ENCODE peak calls at places on chromosome 6, in four cellular contexts. B is GM12878, Y is K562, A is HepG2. P is an unnamed sample.

GRCh38 chr6:157068691-157069228 is 254.6 kb downstream of the TMEM242 start:
- DNase-seq in B (peak; percentile 89), Y (no peak), A (no peak), P (no peak)

GRCh38 chr6:22873531-22874136 is 304.3 kb downstream of the HDGFL1 start:
- DNase-seq in B (no peak), Y (no peak), A (no peak), P (no peak)

GRCh38 chr6:160992323-160993314 is 1.1 kb downstream of the MAP3K4 start:
- DNase-seq in B (no peak), Y (peak; percentile 76), A (peak; percentile 79), P (peak; percentile 42)

GRCh38 chr6:121319112-121319553 is 15.1 kb downstream of the TBC1D32 start:
- DNase-seq in B (no peak), Y (no peak), A (peak; percentile 41), P (no peak)

GRCh38 chr6:17968081-17968518 is 19.3 kb downstream of the KIF13A start:
- DNase-seq in B (no peak), Y (no peak), A (no peak), P (no peak)

GRCh38 chr6:43263314-43264178 is 20.3 kb downstream of the TTBK1 start:
- DNase-seq in B (peak; percentile 46), Y (peak; percentile 80), A (peak; percentile 78), P (peak; percentile 51)

GRCh38 chr6:120108061-120108795 is 758.7 kb upstream of the MAN1A1 start:
- DNase-seq in B (no peak), Y (no peak), A (no peak), P (no peak)

GRCh38 chr6:7707787-7708186 is 18.1 kb upstream of the BMP6 start:
- DNase-seq in B (no peak), Y (no peak), A (no peak), P (no peak)

GRCh38 chr6:42963179-42963854 is 2.8 kb downstream of the GNMT start:
- DNase-seq in B (no peak), Y (no peak), A (no peak), P (no peak)

GRCh38 chr6:127606131-127606562 is 29.2 kb downstream of the C6orf58 start:
- DNase-seq in B (no peak), Y (no peak), A (peak; percentile 44), P (peak; percentile 41)

GRCh38 chr6:90103056-90103793 is 193.4 kb downstream of the BACH2 start:
- DNase-seq in B (peak; percentile 65), Y (no peak), A (peak; percentile 43), P (no peak)

GRCh38 chr6:149060985-149061760 is 256.3 kb upstream of the TAB2 start:
- DNase-seq in B (no peak), Y (no peak), A (peak; percentile 94), P (no peak)

GRCh38 chr6:42338573-42339218 is 113.0 kb downstream of the TRERF1 start:
- DNase-seq in B (no peak), Y (no peak), A (no peak), P (peak; percentile 83)

GRCh38 chr6:35297541-35298481 is at the start of gene DEF6:
- DNase-seq in B (peak; percentile 72), Y (peak; percentile 95), A (peak; percentile 88), P (peak; percentile 81)

GRCh38 chr6:137517404-137517803 is 23.2 kb upstream of the OLIG3 start:
- DNase-seq in B (no peak), Y (no peak), A (no peak), P (no peak)

GRCh38 chr6:137518584-137518983 is 24.4 kb upstream of the OLIG3 start:
- DNase-seq in B (no peak), Y (no peak), A (no peak), P (no peak)

GRCh38 chr6:137510923-137511322 is 16.7 kb upstream of the OLIG3 start:
- DNase-seq in B (no peak), Y (no peak), A (no peak), P (no peak)

GRCh38 chr6:137514418-137514817 is 20.2 kb upstream of the OLIG3 start:
- DNase-seq in B (no peak), Y (no peak), A (no peak), P (no peak)

DNA sequence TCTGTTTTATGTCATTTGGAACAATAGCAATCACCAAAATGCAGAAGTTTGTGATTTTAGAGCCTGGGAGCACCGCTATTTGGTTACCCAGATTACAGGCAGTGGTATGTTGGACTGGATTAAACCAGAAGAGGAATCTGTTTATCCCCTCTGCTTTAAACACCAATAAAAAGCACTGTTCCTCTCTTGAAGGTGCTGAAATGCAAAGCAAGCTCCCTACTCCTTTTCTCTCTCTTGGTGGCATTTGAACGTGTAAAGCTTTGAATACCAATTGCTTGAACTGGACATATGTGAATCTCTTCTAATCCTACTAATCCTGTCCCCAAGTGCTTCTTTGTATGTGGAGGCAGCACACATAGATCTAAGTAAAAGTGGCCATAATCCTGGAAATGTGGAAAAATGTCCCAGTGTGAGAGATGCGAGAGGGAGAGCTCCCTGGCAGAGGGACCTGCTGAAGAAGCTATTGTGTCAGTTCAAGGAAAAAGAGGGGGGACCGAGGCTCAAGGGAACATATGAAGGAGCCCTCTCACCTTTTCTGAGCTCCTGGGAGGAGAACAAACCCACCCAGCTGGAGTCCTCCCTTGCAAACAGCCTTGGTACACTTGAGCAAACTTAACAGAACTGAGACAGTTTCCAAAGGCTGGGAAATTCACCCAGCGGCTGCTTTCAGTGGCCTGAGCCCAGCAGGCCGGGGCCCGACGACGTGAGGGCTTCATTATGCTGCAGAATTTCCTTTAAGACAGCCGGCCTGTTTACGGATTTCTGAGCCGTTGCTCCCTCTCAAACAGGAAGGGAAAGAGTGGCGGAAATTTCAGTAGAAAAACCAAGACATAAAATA is 18.8 kb upstream of the OLIG3 start:
- DNase-seq in B (no peak), Y (no peak), A (no peak), P (no peak)
- TF ChIP-seq REST in B (peak; percentile 34), Y (no peak), A (no peak), P (no peak)

GRCh38 chr6:41236276-41236675 is 8.1 kb downstream of the TREML4 start:
- DNase-seq in B (no peak), Y (no peak), A (no peak), P (no peak)
- TF ChIP-seq ZNF274 in B (no peak), Y (no peak), A (no peak), P (no peak)

DNA sequence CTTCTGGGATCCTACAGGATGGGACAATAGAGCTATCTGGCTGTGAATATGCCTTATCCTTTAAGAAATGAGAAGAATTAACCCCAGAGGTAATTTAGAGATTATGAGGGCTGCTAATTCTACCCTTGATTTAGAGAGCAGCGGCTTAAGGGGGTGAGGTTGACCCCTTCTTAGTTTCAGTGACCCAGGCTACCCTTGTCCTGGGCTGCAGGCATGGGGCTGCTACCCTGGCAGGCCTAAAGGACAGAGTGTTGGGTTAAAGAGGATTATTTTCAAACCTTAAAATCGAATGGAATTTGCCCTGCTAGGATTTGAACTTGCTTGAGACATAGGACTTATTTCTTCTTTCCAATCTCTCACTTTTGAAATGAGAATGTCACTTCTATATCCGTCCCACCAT is 1343.4 kb downstream of the HACE1 start:
- DNase-seq in B (no peak), Y (no peak), A (no peak), P (no peak)
- TF ChIP-seq ZBTB33 in B (no peak), Y (no peak), A (no peak), P (no peak)

GRCh38 chr6:147178355-147178754 is 25.9 kb upstream of the STXBP5 start:
- DNase-seq in B (no peak), Y (no peak), A (no peak), P (no peak)

GRCh38 chr6:147173675-147174339 is 30.4 kb upstream of the STXBP5 start:
- DNase-seq in B (no peak), Y (no peak), A (no peak), P (no peak)

GRCh38 chr6:147179809-147180208 is 24.4 kb upstream of the STXBP5 start:
- DNase-seq in B (no peak), Y (no peak), A (no peak), P (no peak)

GRCh38 chr6:147177286-147177685 is 26.9 kb upstream of the STXBP5 start:
- DNase-seq in B (no peak), Y (no peak), A (no peak), P (no peak)

DNA sequence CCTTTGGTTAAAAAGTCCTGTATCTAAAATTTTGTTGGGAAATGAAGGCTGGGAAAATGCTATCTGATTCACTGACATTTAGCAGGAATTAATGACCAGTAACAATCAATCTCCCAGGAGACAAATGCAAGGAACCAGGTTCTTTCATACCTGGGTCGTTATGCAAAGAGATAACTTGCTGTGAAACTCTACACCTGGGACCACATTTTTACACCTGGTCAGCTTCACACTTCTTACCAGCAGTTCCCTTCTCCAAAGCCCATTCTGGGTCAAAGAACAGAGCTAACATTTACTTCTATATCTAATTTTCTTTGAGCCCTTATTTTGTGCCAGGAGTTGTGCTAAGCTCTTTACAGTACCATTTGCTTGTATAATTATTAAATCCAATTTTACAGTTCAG is 27.4 kb upstream of the STXBP5 start:
- DNase-seq in B (no peak), Y (no peak), A (no peak), P (no peak)
- TF ChIP-seq REST in B (no peak), Y (no peak), A (no peak), P (no peak)

GRCh38 chr6:5472583-5472982 is 211.3 kb downstream of the FARS2 start:
- DNase-seq in B (no peak), Y (no peak), A (no peak), P (no peak)
- TF ChIP-seq ZNF274 in B (no peak), Y (no peak), A (no peak), P (no peak)

DNA sequence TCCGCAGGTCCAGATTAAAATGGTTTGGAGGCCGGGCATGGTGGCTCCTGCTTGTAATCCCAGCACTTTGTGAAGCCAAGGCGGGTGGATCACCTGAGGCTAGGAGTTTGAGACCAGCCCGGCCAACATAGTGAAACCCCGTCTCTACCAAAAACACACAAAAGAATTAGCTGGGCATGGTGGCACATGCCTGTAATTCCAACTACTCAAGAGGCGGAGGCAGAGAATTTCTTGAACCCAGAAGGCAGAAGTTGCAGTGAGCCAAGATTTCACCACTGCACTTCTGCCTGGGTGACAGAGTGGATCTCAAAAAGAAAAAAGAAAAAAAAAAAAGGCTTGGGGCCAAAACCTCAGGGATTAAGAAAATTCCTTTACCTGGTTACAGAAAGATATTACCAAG is 30.5 kb downstream of the C6orf15 start:
- DNase-seq in B (no peak), Y (no peak), A (no peak), P (no peak)
- TF ChIP-seq ZBTB33 in B (no peak), Y (no peak), A (no peak), P (no peak)

GRCh38 chr6:169070506-169071176 is 183.0 kb downstream of the THBS2 start:
- DNase-seq in B (no peak), Y (no peak), A (peak; percentile 26), P (peak; percentile 88)
- TF ChIP-seq REST in B (no peak), Y (no peak), A (no peak), P (no peak)

GRCh38 chr6:116248577-116248976 is 5.3 kb downstream of the TSPYL4 start:
- DNase-seq in B (no peak), Y (no peak), A (no peak), P (no peak)

GRCh38 chr6:116254297-116254724 is 436 bp upstream of the TSPYL4 start:
- DNase-seq in B (no peak), Y (no peak), A (no peak), P (no peak)

GRCh38 chr6:116253505-116254296 is at the start of gene TSPYL4:
- DNase-seq in B (peak; percentile 87), Y (peak; percentile 88), A (peak; percentile 95), P (peak; percentile 86)

GRCh38 chr6:116253188-116253504 is 729 bp downstream of the TSPYL4 start:
- DNase-seq in B (no peak), Y (no peak), A (no peak), P (no peak)

GRCh38 chr6:116251568-116252384 is 2.1 kb downstream of the TSPYL4 start:
- DNase-seq in B (no peak), Y (no peak), A (no peak), P (no peak)
- TF ChIP-seq ZNF274 in B (no peak), Y (no peak), A (no peak), P (no peak)